ENCODE peak calls at places on chromosomes 4 and X, in six cellular contexts. One of them, this sample, is unnamed.

GRCh38 chrX:141989802-141990201 is 86.1 kb downstream of the MAGEC1 start:
- DNase-seq in hypothalamus: no peak
- DNase-seq in amygdala: no peak
- DNase-seq in lung microvascular endothelial cell: no peak
- DNase-seq in head of caudate nucleus: no peak
- DNase-seq in NCI-H1417 treated with DMSO at 0.1 percent for 48 hours: no peak
- DNase-seq in this sample: no peak

GRCh38 chr4:95963456-95963855 is 123.6 kb downstream of the PDHA2 start:
- DNase-seq in hypothalamus: no peak
- DNase-seq in NCI-H1417 treated with DMSO at 0.1 percent for 48 hours: no peak
- DNase-seq in amygdala: no peak
- DNase-seq in lung microvascular endothelial cell: no peak
- DNase-seq in head of caudate nucleus: no peak
- DNase-seq in this sample: no peak

GRCh38 chrX:132401935-132402334 is 86.9 kb downstream of the MBNL3 start:
- DNase-seq in NCI-H1417 treated with DMSO at 0.1 percent for 48 hours: no peak
- DNase-seq in hypothalamus: no peak
- DNase-seq in amygdala: no peak
- DNase-seq in lung microvascular endothelial cell: no peak
- DNase-seq in head of caudate nucleus: no peak
- DNase-seq in this sample: no peak

GRCh38 chr4:153233761-153234371 is 29.6 kb downstream of the TRIM2 start:
- DNase-seq in lung microvascular endothelial cell: peak; percentile 75
- DNase-seq in hypothalamus: no peak
- DNase-seq in amygdala: no peak
- DNase-seq in NCI-H1417 treated with DMSO at 0.1 percent for 48 hours: no peak
- DNase-seq in head of caudate nucleus: no peak
- DNase-seq in this sample: no peak

GRCh38 chr4:86498560-86499166 is 95.5 kb upstream of the PTPN13 start:
- DNase-seq in head of caudate nucleus: no peak
- DNase-seq in NCI-H1417 treated with DMSO at 0.1 percent for 48 hours: peak; percentile 34
- DNase-seq in lung microvascular endothelial cell: peak; percentile 55
- DNase-seq in amygdala: no peak
- DNase-seq in hypothalamus: no peak
- DNase-seq in this sample: peak; percentile 1

GRCh38 chr4:166279261-166279660 is 406.2 kb downstream of the TLL1 start:
- DNase-seq in lung microvascular endothelial cell: no peak
- DNase-seq in hypothalamus: no peak
- DNase-seq in head of caudate nucleus: no peak
- DNase-seq in NCI-H1417 treated with DMSO at 0.1 percent for 48 hours: no peak
- DNase-seq in amygdala: no peak
- DNase-seq in this sample: no peak

GRCh38 chr4:152655272-152656129 is 24.3 kb downstream of the TMEM154 start:
- DNase-seq in NCI-H1417 treated with DMSO at 0.1 percent for 48 hours: no peak
- DNase-seq in head of caudate nucleus: no peak
- DNase-seq in amygdala: no peak
- DNase-seq in hypothalamus: no peak
- DNase-seq in lung microvascular endothelial cell: no peak
- DNase-seq in this sample: no peak

GRCh38 chrX:103101280-103102042 is 8.5 kb upstream of the NXF3 start:
- DNase-seq in NCI-H1417 treated with DMSO at 0.1 percent for 48 hours: no peak
- DNase-seq in head of caudate nucleus: no peak
- DNase-seq in lung microvascular endothelial cell: no peak
- DNase-seq in amygdala: no peak
- DNase-seq in hypothalamus: no peak
- DNase-seq in this sample: no peak

GRCh38 chr4:42302348-42302747 is 94.9 kb upstream of the SHISA3 start:
- DNase-seq in lung microvascular endothelial cell: peak; percentile 20
- DNase-seq in NCI-H1417 treated with DMSO at 0.1 percent for 48 hours: no peak
- DNase-seq in amygdala: no peak
- DNase-seq in head of caudate nucleus: peak; percentile 12
- DNase-seq in hypothalamus: no peak
- DNase-seq in this sample: peak; percentile 3

GRCh38 chr4:2417196-2417764 is 1.2 kb downstream of the ZFYVE28 start:
- DNase-seq in hypothalamus: no peak
- DNase-seq in NCI-H1417 treated with DMSO at 0.1 percent for 48 hours: no peak
- DNase-seq in head of caudate nucleus: no peak
- DNase-seq in lung microvascular endothelial cell: peak; percentile 48
- DNase-seq in amygdala: no peak
- DNase-seq in this sample: no peak

GRCh38 chr4:186889876-186890643 is 166.4 kb upstream of the FAT1 start:
- DNase-seq in head of caudate nucleus: no peak
- DNase-seq in amygdala: no peak
- DNase-seq in NCI-H1417 treated with DMSO at 0.1 percent for 48 hours: no peak
- DNase-seq in lung microvascular endothelial cell: no peak
- DNase-seq in hypothalamus: no peak
- DNase-seq in this sample: no peak

GRCh38 chr4:109809657-109810056 is 5.9 kb upstream of the GAR1 start:
- DNase-seq in NCI-H1417 treated with DMSO at 0.1 percent for 48 hours: no peak
- DNase-seq in lung microvascular endothelial cell: no peak
- DNase-seq in hypothalamus: no peak
- DNase-seq in amygdala: no peak
- DNase-seq in head of caudate nucleus: no peak
- DNase-seq in this sample: no peak

GRCh38 chr4:98170035-98170434 is 26.8 kb upstream of the STPG2 start:
- DNase-seq in NCI-H1417 treated with DMSO at 0.1 percent for 48 hours: no peak
- DNase-seq in head of caudate nucleus: no peak
- DNase-seq in amygdala: no peak
- DNase-seq in lung microvascular endothelial cell: no peak
- DNase-seq in hypothalamus: no peak
- DNase-seq in this sample: no peak

GRCh38 chrX:34943235-34943634 is 639 bp downstream of the FAM47B start:
- DNase-seq in amygdala: no peak
- DNase-seq in head of caudate nucleus: no peak
- DNase-seq in hypothalamus: no peak
- DNase-seq in NCI-H1417 treated with DMSO at 0.1 percent for 48 hours: no peak
- DNase-seq in lung microvascular endothelial cell: no peak
- DNase-seq in this sample: no peak

GRCh38 chrX:15744181-15744867 is 6.3 kb downstream of the CA5B start:
- DNase-seq in amygdala: no peak
- DNase-seq in head of caudate nucleus: no peak
- DNase-seq in hypothalamus: no peak
- DNase-seq in NCI-H1417 treated with DMSO at 0.1 percent for 48 hours: no peak
- DNase-seq in lung microvascular endothelial cell: no peak
- DNase-seq in this sample: no peak

GRCh38 chrX:40284852-40285251 is 187.1 kb upstream of the BCOR start:
- DNase-seq in amygdala: no peak
- DNase-seq in lung microvascular endothelial cell: no peak
- DNase-seq in head of caudate nucleus: no peak
- DNase-seq in NCI-H1417 treated with DMSO at 0.1 percent for 48 hours: no peak
- DNase-seq in hypothalamus: no peak
- DNase-seq in this sample: no peak